ENCODE peak calls at places on chromosomes 6 and 20, in ten cellular contexts. D, Z, K, Y, T, C, O, V, P and S are unnamed samples.

GRCh38 chr20:50628326-50628725 is 63.0 kb downstream of the RIPOR3 start:
- DNase-seq in V (no peak), T (no peak), O (no peak), D (no peak), Z (no peak), K (no peak), Y (no peak), P (no peak), C (no peak), S (no peak)

GRCh38 chr6:1407499-1407990 is 18.2 kb downstream of the FOXF2 start:
- DNase-seq in Z (no peak), D (no peak), C (no peak), V (peak), P (no peak), T (no peak), Y (no peak), O (no peak), K (no peak), S (peak)

GRCh38 chr6:64553414-64553813 is 917.8 kb downstream of the PHF3 start:
- DNase-seq in Z (no peak), C (no peak), D (no peak), K (no peak), P (no peak), Y (no peak), O (no peak), T (no peak), V (no peak), S (no peak)

GRCh38 chr6:166605752-166606151 is 19.3 kb upstream of the RAMACL start:
- DNase-seq in P (no peak), V (no peak), K (no peak), Y (no peak), T (peak), C (no peak), Z (no peak), O (no peak), D (no peak), S (no peak)

GRCh38 chr6:112188906-112189305 is 65.5 kb downstream of the LAMA4 start:
- DNase-seq in C (no peak), V (peak), Z (no peak), P (no peak), Y (no peak), O (no peak), D (no peak), T (no peak), K (peak), S (no peak)

GRCh38 chr6:148455674-148456559 is 113.3 kb downstream of the SASH1 start:
- DNase-seq in C (no peak), K (no peak), D (no peak), T (no peak), P (no peak), Y (no peak), V (no peak), Z (peak), O (no peak), S (no peak)

GRCh38 chr6:120096861-120097260 is 747.3 kb upstream of the MAN1A1 start:
- DNase-seq in P (no peak), Z (no peak), O (no peak), C (no peak), Y (no peak), K (no peak), D (no peak), V (no peak), T (no peak), S (no peak)

GRCh38 chr6:153104220-153104619 is 26.9 kb downstream of the RGS17 start:
- DNase-seq in P (no peak), C (no peak), V (peak), Y (no peak), D (no peak), Z (no peak), K (no peak), T (no peak), O (no peak), S (no peak)

GRCh38 chr6:158285321-158285960 is 26.8 kb upstream of the TULP4 start:
- DNase-seq in T (no peak), P (no peak), D (no peak), Y (no peak), Z (peak), C (no peak), V (peak), O (no peak), K (no peak), S (no peak)

GRCh38 chr6:35181313-35181932 is 32.3 kb upstream of the SCUBE3 start:
- DNase-seq in K (peak), P (no peak), O (no peak), C (no peak), T (peak), Z (no peak), Y (no peak), D (no peak), V (peak), S (no peak)

GRCh38 chr6:4603291-4603690 is 172.9 kb upstream of the CDYL start:
- DNase-seq in V (peak), K (peak), O (no peak), C (peak), P (no peak), T (peak), Z (peak), Y (peak), D (no peak), S (peak)

GRCh38 chr20:25006431-25007167 is 14.0 kb upstream of the APMAP start:
- DNase-seq in Z (no peak), P (no peak), Y (peak), C (no peak), D (no peak), T (peak), O (no peak), K (no peak), V (no peak), S (no peak)

GRCh38 chr20:14928083-14928482 is 590.7 kb upstream of the FLRT3 start:
- DNase-seq in C (no peak), Y (no peak), O (no peak), V (no peak), D (no peak), K (no peak), Z (no peak), P (no peak), T (no peak), S (no peak)

GRCh38 chr6:74598473-74599393 is 607.1 kb downstream of the COL12A1 start:
- DNase-seq in Z (no peak), T (no peak), O (no peak), K (no peak), V (no peak), Y (no peak), P (no peak), C (no peak), D (no peak), S (no peak)

GRCh38 chr6:112218563-112218962 is 35.8 kb downstream of the LAMA4 start:
- DNase-seq in T (no peak), V (peak), Y (peak), K (no peak), D (no peak), P (no peak), O (no peak), Z (peak), C (no peak), S (no peak)

GRCh38 chr6:143125896-143126573 is 65.3 kb downstream of the AIG1 start:
- DNase-seq in D (no peak), C (no peak), Z (no peak), O (no peak), Y (no peak), T (no peak), K (no peak), V (no peak), P (no peak), S (no peak)

GRCh38 chr6:128519931-128520435 is 416 bp downstream of the PTPRK start:
- DNase-seq in C (peak), V (no peak), T (peak), P (peak), O (no peak), Z (peak), Y (no peak), K (no peak), D (no peak), S (peak)

GRCh38 chr6:51768087-51768486 is 319.3 kb downstream of the PKHD1 start:
- DNase-seq in V (no peak), T (no peak), C (no peak), K (no peak), Y (no peak), P (no peak), D (no peak), O (no peak), Z (no peak), S (no peak)

GRCh38 chr6:138431276-138432062 is 27.4 kb downstream of the HEBP2 start:
- DNase-seq in P (no peak), Y (no peak), V (no peak), C (no peak), Z (no peak), K (no peak), O (no peak), D (no peak), T (no peak), S (no peak)

GRCh38 chr6:46635462-46635861 is 17.2 kb downstream of the CYP39A1 start:
- DNase-seq in Y (no peak), T (no peak), Z (no peak), D (no peak), K (no peak), O (no peak), C (no peak), P (no peak), V (no peak), S (no peak)

GRCh38 chr20:17644451-17644850 is 37.6 kb downstream of the RRBP1 start:
- DNase-seq in O (no peak), D (no peak), P (peak), V (no peak), Y (peak), C (peak), K (no peak), T (no peak), Z (peak), S (peak)

GRCh38 chr20:33704197-33704924 is 15.7 kb downstream of the PXMP4 start:
- DNase-seq in D (no peak), V (no peak), T (no peak), C (no peak), Z (no peak), Y (no peak), P (no peak), K (no peak), O (no peak), S (no peak)

GRCh38 chr20:47189060-47189459 is 167.4 kb downstream of the ZMYND8 start:
- DNase-seq in T (no peak), Z (no peak), V (no peak), D (no peak), K (no peak), P (no peak), O (no peak), Y (no peak), C (no peak), S (no peak)

GRCh38 chr6:99993533-99994251 is at the start of gene MCHR2:
- DNase-seq in O (peak), C (no peak), D (no peak), P (peak), Y (no peak), Z (no peak), V (no peak), K (no peak), T (no peak), S (no peak)

GRCh38 chr6:122445274-122445673 is 26.3 kb downstream of the SERINC1 start:
- DNase-seq in P (no peak), Z (no peak), K (no peak), C (no peak), O (no peak), Y (no peak), T (no peak), V (no peak), D (no peak), S (no peak)

GRCh38 chr6:151393410-151393809 is 2.1 kb upstream of the ZBTB2 start:
- DNase-seq in K (no peak), Y (no peak), C (no peak), D (no peak), V (no peak), Z (no peak), P (no peak), O (no peak), T (no peak), S (no peak)

GRCh38 chr6:151390276-151391020 is 911 bp downstream of the ZBTB2 start:
- DNase-seq in P (peak), O (peak), Z (peak), D (peak), V (peak), T (peak), C (peak), Y (peak), K (peak), S (peak)

GRCh38 chr6:151391021-151391470 is 313 bp downstream of the ZBTB2 start:
- DNase-seq in Y (peak), D (peak), C (peak), K (peak), P (peak), Z (peak), V (peak), O (peak), T (peak), S (peak)

GRCh38 chr6:151391471-151392428 is at the start of gene ZBTB2:
- DNase-seq in V (peak), K (peak), P (peak), Z (peak), D (peak), T (peak), Y (peak), O (peak), C (peak), S (peak)

DNA sequence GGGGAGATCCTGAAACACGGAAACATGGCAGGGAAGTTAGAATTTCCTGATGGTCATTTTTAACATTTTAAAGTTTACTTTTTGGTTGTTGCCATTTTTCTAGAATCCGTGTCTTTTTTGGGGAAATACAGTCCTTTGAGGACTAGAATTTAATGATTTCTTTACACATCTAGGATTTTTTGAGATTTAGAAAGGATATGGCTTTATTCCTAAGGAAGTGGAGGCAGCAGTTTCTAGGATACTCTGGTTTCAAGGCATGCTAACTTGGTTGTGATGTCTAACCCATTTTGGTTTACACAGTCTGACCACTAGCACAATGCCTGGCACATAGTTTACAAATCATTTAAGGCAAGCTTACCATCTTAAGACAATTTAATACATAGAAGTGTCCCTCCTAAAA is 1.1 kb upstream of the ZBTB2 start:
- DNase-seq in V (no peak), Y (no peak), P (no peak), D (no peak), T (no peak), O (no peak), Z (no peak), K (no peak), C (no peak), S (no peak)
- H3K4me3 ChIP-seq in V (peak), Y (no peak), P (no peak), D (peak), T (peak), O (peak), Z (peak), K (peak), C (peak), S (peak)

GRCh38 chr6:28812778-28813569 is 110.8 kb downstream of the TRIM27 start:
- DNase-seq in D (no peak), C (no peak), P (no peak), V (no peak), O (no peak), Y (no peak), Z (no peak), T (no peak), K (no peak), S (no peak)

GRCh38 chr6:28817808-28818145 is 106.0 kb downstream of the TRIM27 start:
- DNase-seq in D (no peak), Z (no peak), T (no peak), P (no peak), V (no peak), K (no peak), O (peak), Y (no peak), C (no peak), S (no peak)

GRCh38 chr6:28814032-28814976 is 109.5 kb downstream of the TRIM27 start:
- DNase-seq in Y (no peak), K (no peak), D (no peak), Z (no peak), P (no peak), V (no peak), C (no peak), O (no peak), T (no peak), S (no peak)

GRCh38 chr6:28816339-28816908 is 107.4 kb downstream of the TRIM27 start:
- DNase-seq in V (no peak), Y (no peak), P (no peak), D (no peak), T (no peak), O (peak), C (no peak), Z (no peak), K (no peak), S (no peak)

DNA sequence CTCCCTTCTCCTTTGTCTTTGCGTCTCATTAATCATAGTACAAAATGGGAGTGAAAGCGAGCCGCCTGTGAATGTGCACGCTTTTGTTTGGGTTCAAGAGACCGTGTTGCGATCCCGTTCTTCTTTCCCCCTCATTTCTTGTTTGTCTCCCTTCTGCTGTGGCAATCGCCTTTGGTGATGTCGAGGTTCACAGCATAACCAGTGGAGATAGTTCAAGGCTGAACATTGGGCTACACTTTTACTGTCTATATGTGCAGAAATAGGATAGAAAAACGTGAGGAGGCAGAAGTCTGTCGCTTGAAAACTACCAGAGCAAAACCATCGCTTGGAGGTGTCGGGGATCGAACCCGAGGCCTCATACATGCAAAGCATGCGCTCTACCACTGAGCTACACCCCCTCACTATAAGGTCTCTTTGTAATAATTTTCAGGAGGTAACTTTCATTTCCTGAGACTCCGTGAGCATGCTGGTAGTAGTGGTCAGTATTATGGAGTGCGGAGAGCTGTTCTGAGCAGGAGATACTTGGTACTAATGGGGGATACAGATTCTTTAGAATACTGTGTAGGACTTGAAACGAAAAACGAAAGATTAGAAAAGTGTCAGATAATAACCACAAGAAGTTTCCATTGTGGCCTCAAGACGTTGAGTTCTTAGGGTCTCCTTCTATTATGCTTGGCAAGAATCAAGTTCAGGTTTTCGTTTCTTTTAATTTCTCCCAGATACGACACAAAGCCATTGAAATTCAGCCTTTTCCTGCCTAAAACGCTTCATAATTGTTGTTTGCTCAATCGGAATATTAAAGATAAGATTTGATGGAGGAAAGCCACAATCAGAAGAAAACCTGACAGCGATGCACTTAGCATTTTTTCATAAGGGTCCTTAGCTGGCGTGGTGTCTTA is 106.6 kb downstream of the TRIM27 start:
- DNase-seq in T (no peak), D (peak), K (no peak), Y (no peak), Z (no peak), V (peak), C (no peak), P (no peak), O (peak), S (no peak)
- H3K4me3 ChIP-seq in T (no peak), D (peak), K (peak), Y (no peak), Z (no peak), V (no peak), C (no peak), P (no peak), O (peak), S (no peak)

GRCh38 chr6:110878751-110879539 is 4.4 kb downstream of the AMD1 start:
- DNase-seq in P (no peak), D (peak), O (peak), V (peak), C (peak), K (no peak), T (peak), Z (no peak), Y (no peak), S (no peak)

GRCh38 chr6:110877154-110877564 is 2.6 kb downstream of the AMD1 start:
- DNase-seq in Y (no peak), V (no peak), C (no peak), P (no peak), O (no peak), D (no peak), T (no peak), K (no peak), Z (no peak), S (no peak)

GRCh38 chr6:110876170-110876773 is 1.7 kb downstream of the AMD1 start:
- DNase-seq in O (peak), K (peak), Y (peak), T (peak), V (peak), C (peak), Z (peak), D (peak), P (peak), S (peak)

GRCh38 chr6:110875548-110876169 is 1.1 kb downstream of the AMD1 start:
- DNase-seq in O (peak), T (peak), V (peak), Z (peak), C (peak), P (peak), K (no peak), D (no peak), Y (peak), S (peak)

GRCh38 chr6:110877569-110877968 is 3.0 kb downstream of the AMD1 start:
- DNase-seq in T (no peak), K (no peak), P (no peak), O (no peak), Y (no peak), D (no peak), C (no peak), V (no peak), Z (no peak), S (no peak)
- H3K4me3 ChIP-seq in T (peak), K (peak), P (no peak), O (peak), Y (no peak), D (peak), C (peak), V (peak), Z (peak), S (peak)

DNA sequence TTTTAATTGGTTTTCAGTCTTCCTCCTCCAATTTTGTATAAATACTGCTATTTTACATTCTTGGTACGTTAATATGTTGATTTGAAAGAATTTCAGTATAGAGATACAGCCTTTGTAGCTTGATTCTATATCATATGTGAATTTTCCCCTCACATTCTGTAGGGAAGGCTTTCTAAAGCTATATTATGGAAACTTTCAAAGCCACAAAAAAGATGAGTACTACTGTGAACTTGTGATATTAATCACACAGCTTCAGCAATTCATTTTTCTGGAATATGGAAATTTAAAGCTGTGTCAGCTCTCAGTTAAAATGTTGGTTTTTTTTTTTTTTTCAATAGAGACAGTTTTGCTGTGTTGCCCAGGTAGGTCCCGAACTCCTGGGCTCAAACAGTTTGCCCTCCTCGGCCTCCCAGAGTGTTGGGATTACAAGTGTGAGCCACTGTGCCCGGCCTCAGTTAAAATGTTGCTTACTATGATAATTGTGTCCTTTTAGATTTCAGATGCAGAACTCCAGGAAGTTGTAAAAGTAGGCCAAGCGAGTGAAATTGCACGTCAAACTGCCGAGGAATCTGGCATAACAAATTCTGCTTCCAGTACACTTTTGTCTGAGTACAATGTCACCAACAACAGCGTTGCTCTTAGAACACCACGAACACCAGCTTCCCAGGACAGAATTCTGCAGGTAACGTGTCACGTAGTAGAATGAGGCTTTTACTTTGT is 20.6 kb downstream of the CDC5L start:
- DNase-seq in O (no peak), V (no peak), D (no peak), C (no peak), P (no peak), K (no peak), Y (no peak), Z (no peak), T (no peak), S (no peak)
- H3K4me3 ChIP-seq in O (no peak), V (no peak), D (no peak), C (no peak), P (no peak), K (no peak), Y (no peak), Z (no peak), T (no peak), S (no peak)